ENCODE peak calls at places on chromosomes 6 and 20, in eight cellular contexts. V, Z, T, P, D, J, L and O are unnamed samples.

GRCh38 chr6:131949909-131950766 is 1.0 kb downstream of the CCN2 start:
- DNase-seq in V (peak; percentile 82), Z (peak; percentile 83), T (peak; percentile 80), P (peak; percentile 88), D (peak; percentile 95), J (peak; percentile 74), L (peak; percentile 81), O (no peak)

GRCh38 chr6:105844275-105844848 is 241.8 kb upstream of the PRDM1 start:
- DNase-seq in V (no peak), Z (no peak), T (peak; percentile 77), P (no peak), D (peak; percentile 33), J (peak; percentile 30), L (no peak), O (no peak)

GRCh38 chr6:16345449-16346330 is 107.3 kb downstream of the GMPR start:
- DNase-seq in V (no peak), Z (no peak), T (no peak), P (peak; percentile 48), D (peak; percentile 94), J (no peak), L (no peak), O (no peak)

GRCh38 chr20:45822863-45823262 is 4.2 kb downstream of the TNNC2 start:
- DNase-seq in V (peak; percentile 72), Z (no peak), T (no peak), P (no peak), D (peak; percentile 75), J (no peak), L (peak; percentile 64), O (no peak)

GRCh38 chr6:154888896-154889295 is 106.2 kb upstream of the TIAM2 start:
- DNase-seq in V (no peak), Z (no peak), T (no peak), P (no peak), D (no peak), J (no peak), L (no peak), O (no peak)

GRCh38 chr6:108361312-108361932 is 66.6 kb downstream of the AFG1L start:
- DNase-seq in V (no peak), Z (no peak), T (no peak), P (no peak), D (peak; percentile 26), J (no peak), L (no peak), O (no peak)

GRCh38 chr20:23907579-23907978 is 28.0 kb upstream of the CST5 start:
- DNase-seq in V (no peak), Z (no peak), T (no peak), P (no peak), D (no peak), J (no peak), L (no peak), O (no peak)

GRCh38 chr20:32019156-32019510 is 8.9 kb downstream of the CCM2L start:
- DNase-seq in V (no peak), Z (no peak), T (peak; percentile 58), P (peak; percentile 72), D (peak; percentile 26), J (no peak), L (no peak), O (no peak)

GRCh38 chr20:36542019-36542488 is 735 bp downstream of the MYL9 start:
- DNase-seq in V (no peak), Z (peak; percentile 61), T (no peak), P (peak; percentile 58), D (peak; percentile 80), J (peak; percentile 76), L (no peak), O (no peak)

GRCh38 chr6:22888147-22888831 is 318.9 kb downstream of the HDGFL1 start:
- DNase-seq in V (no peak), Z (no peak), T (no peak), P (peak; percentile 33), D (no peak), J (no peak), L (no peak), O (no peak)

GRCh38 chr6:149419696-149420404 is 19.8 kb downstream of the SUMO4 start:
- DNase-seq in V (no peak), Z (no peak), T (no peak), P (no peak), D (no peak), J (no peak), L (no peak), O (no peak)

GRCh38 chr6:135411339-135411738 is 86.2 kb downstream of the AHI1 start:
- DNase-seq in V (no peak), Z (no peak), T (no peak), P (no peak), D (peak; percentile 17), J (no peak), L (no peak), O (peak; percentile 7)

GRCh38 chr6:88730602-88731001 is 232.8 kb downstream of the RNGTT start:
- DNase-seq in V (no peak), Z (no peak), T (no peak), P (no peak), D (peak; percentile 39), J (no peak), L (no peak), O (no peak)

GRCh38 chr6:141956046-141956761 is 176.5 kb upstream of the GJE1 start:
- DNase-seq in V (no peak), Z (no peak), T (no peak), P (peak; percentile 35), D (peak; percentile 43), J (no peak), L (no peak), O (no peak)

GRCh38 chr20:51013577-51014330 is 9.2 kb downstream of the KCNG1 start:
- DNase-seq in V (no peak), Z (peak; percentile 17), T (no peak), P (peak; percentile 58), D (no peak), J (no peak), L (peak; percentile 55), O (no peak)

GRCh38 chr6:154617175-154617574 is 106.7 kb upstream of the CNKSR3 start:
- DNase-seq in V (no peak), Z (no peak), T (no peak), P (no peak), D (no peak), J (no peak), L (no peak), O (no peak)

GRCh38 chr20:54068495-54068894 is 1.9 kb downstream of the BCAS1 start:
- DNase-seq in V (no peak), Z (no peak), T (no peak), P (no peak), D (no peak), J (no peak), L (no peak), O (no peak)
- H3K4me1 ChIP-seq in V (peaks cover 3% of the 10 kb centered on the region), Z (no peaks in the 10 kb centered on the region), T (no peaks in the 10 kb centered on the region), P (peaks cover 36% of the 10 kb centered on the region), D (peaks cover 16% of the 10 kb centered on the region), J (no peaks in the 10 kb centered on the region), L (no peaks in the 10 kb centered on the region), O (no peaks in the 10 kb centered on the region)

GRCh38 chr6:57327311-57327710 is 9.9 kb downstream of the PRIM2 start:
- DNase-seq in V (no peak), Z (no peak), T (no peak), P (no peak), D (no peak), J (no peak), L (no peak), O (no peak)

GRCh38 chr6:57324538-57324937 is 7.1 kb downstream of the PRIM2 start:
- DNase-seq in V (no peak), Z (no peak), T (no peak), P (no peak), D (peak; percentile 65), J (no peak), L (no peak), O (peak; percentile 34)

GRCh38 chr6:57328074-57328473 is 10.6 kb downstream of the PRIM2 start:
- DNase-seq in V (no peak), Z (no peak), T (no peak), P (no peak), D (no peak), J (no peak), L (no peak), O (no peak)

GRCh38 chr6:57329933-57330332 is 12.5 kb downstream of the PRIM2 start:
- DNase-seq in V (no peak), Z (no peak), T (no peak), P (no peak), D (no peak), J (no peak), L (no peak), O (no peak)
- H3K9me3 ChIP-seq in V (no peaks in the 10 kb centered on the region), Z (peaks cover 23% of the 10 kb centered on the region), T (peaks cover 10% of the 10 kb centered on the region), P (no peaks in the 10 kb centered on the region), D (no peaks in the 10 kb centered on the region), J (no peaks in the 10 kb centered on the region), L (no peaks in the 10 kb centered on the region), O (no peaks in the 10 kb centered on the region)

GRCh38 chr6:18598865-18599264 is 211.7 kb downstream of the RNF144B start:
- DNase-seq in V (no peak), Z (no peak), T (no peak), P (no peak), D (no peak), J (no peak), L (no peak), O (no peak)

GRCh38 chr6:18595774-18596528 is 208.8 kb downstream of the RNF144B start:
- DNase-seq in V (no peak), Z (no peak), T (no peak), P (peak; percentile 87), D (peak; percentile 74), J (peak; percentile 71), L (peak; percentile 79), O (peak; percentile 8)

GRCh38 chr6:18601515-18602035 is 214.4 kb downstream of the RNF144B start:
- DNase-seq in V (no peak), Z (no peak), T (no peak), P (no peak), D (no peak), J (no peak), L (no peak), O (no peak)

GRCh38 chr6:18600236-18600635 is 213.1 kb downstream of the RNF144B start:
- DNase-seq in V (no peak), Z (no peak), T (no peak), P (no peak), D (no peak), J (no peak), L (no peak), O (no peak)

DNA sequence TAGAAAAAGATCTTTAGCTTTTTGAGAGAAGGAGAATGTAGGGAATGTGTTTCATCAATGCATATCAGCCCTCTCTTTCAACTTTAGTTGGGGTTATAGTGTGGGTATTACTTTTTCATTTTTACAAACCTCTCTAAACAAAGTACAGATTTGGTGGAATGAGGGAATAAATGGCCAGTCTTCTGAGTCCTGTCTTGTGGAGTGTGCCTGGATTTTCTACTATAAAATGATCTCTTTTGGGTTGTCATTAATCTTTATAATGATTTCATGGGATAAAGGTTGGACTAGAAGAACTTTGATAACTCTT is 209.3 kb downstream of the RNF144B start:
- DNase-seq in V (no peak), Z (no peak), T (no peak), P (no peak), D (no peak), J (no peak), L (no peak), O (no peak)
- H3K27me3 ChIP-seq in V (no peaks in the 10 kb centered on the region), Z (no peaks in the 10 kb centered on the region), T (no peaks in the 10 kb centered on the region), P (no peaks in the 10 kb centered on the region), D (no peaks in the 10 kb centered on the region), J (no peaks in the 10 kb centered on the region), L (no peaks in the 10 kb centered on the region), O (no peaks in the 10 kb centered on the region)

DNA sequence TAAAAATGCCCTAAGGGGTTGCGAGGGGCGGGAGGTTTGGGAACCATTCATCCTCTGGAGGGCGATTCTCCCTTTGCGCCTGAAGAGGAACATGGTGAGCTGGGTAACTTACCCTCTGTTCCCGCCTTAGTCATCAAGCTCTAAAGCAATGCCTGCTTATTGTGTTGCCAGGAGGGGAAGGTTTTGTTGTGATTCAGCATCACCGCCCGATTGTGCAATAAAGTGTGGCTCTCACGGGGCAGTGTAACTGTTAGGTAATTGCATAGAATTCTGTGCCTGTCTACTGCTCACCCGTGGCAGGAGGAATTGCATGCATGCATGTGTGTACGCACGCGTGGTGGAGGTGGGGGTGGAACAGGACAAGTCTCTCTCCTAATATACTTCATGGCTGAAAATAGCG is 95.5 kb upstream of the AGPAT4 start:
- DNase-seq in V (peak; percentile 78), Z (no peak), T (no peak), P (peak; percentile 72), D (peak; percentile 99), J (no peak), L (peak; percentile 82), O (no peak)
- H3K4me1 ChIP-seq in V (no peaks in the 10 kb centered on the region), Z (peaks cover 6% of the 10 kb centered on the region), T (no peaks in the 10 kb centered on the region), P (no peaks in the 10 kb centered on the region), D (peaks cover 5% of the 10 kb centered on the region), J (no peaks in the 10 kb centered on the region), L (no peaks in the 10 kb centered on the region), O (no peaks in the 10 kb centered on the region)